ENCODE peak calls at places on chromosomes 13 and 19, in ten cellular contexts. One of them, this sample, is unnamed.

GRCh38 chr19:41621654-41622053 is 5.2 kb downstream of the CEACAM4 start:
- DNase-seq in neuronal stem cell: no peak
- DNase-seq in stimulated activated CD8-positive, alpha-beta memory T cell treated with anti-CD3 and anti-CD28 coated beads, Interleukin-4, amount 100 ng/mL, for 1 hour: no peak
- DNase-seq in CD4-positive, alpha-beta T cell: no peak
- DNase-seq in heart right ventricle: no peak
- DNase-seq in HEK293T: no peak
- DNase-seq in heart left ventricle: no peak
- DNase-seq in DMS79: no peak
- DNase-seq in brain microvascular endothelial cell: no peak
- DNase-seq in CD8-positive, alpha-beta T cell: no peak
- DNase-seq in this sample: no peak

GRCh38 chr19:33773704-33774624 is 22.7 kb upstream of the KCTD15 start:
- DNase-seq in neuronal stem cell: no peak
- DNase-seq in stimulated activated CD8-positive, alpha-beta memory T cell treated with anti-CD3 and anti-CD28 coated beads, Interleukin-4, amount 100 ng/mL, for 1 hour: no peak
- DNase-seq in CD4-positive, alpha-beta T cell: no peak
- DNase-seq in heart right ventricle: no peak
- DNase-seq in HEK293T: no peak
- DNase-seq in heart left ventricle: no peak
- DNase-seq in DMS79: no peak
- DNase-seq in brain microvascular endothelial cell: no peak
- DNase-seq in CD8-positive, alpha-beta T cell: no peak
- DNase-seq in this sample: no peak

GRCh38 chr13:113161433-113161832 is 3.0 kb downstream of the PROZ start:
- DNase-seq in neuronal stem cell: no peak
- DNase-seq in stimulated activated CD8-positive, alpha-beta memory T cell treated with anti-CD3 and anti-CD28 coated beads, Interleukin-4, amount 100 ng/mL, for 1 hour: no peak
- DNase-seq in CD4-positive, alpha-beta T cell: no peak
- DNase-seq in heart right ventricle: no peak
- DNase-seq in HEK293T: no peak
- DNase-seq in heart left ventricle: no peak
- DNase-seq in DMS79: no peak
- DNase-seq in brain microvascular endothelial cell: no peak
- DNase-seq in CD8-positive, alpha-beta T cell: no peak
- DNase-seq in this sample: no peak

GRCh38 chr13:99903140-99903539 is 68.4 kb downstream of the ZIC5 start:
- DNase-seq in neuronal stem cell: no peak
- DNase-seq in stimulated activated CD8-positive, alpha-beta memory T cell treated with anti-CD3 and anti-CD28 coated beads, Interleukin-4, amount 100 ng/mL, for 1 hour: no peak
- DNase-seq in CD4-positive, alpha-beta T cell: no peak
- DNase-seq in heart right ventricle: no peak
- DNase-seq in HEK293T: no peak
- DNase-seq in heart left ventricle: no peak
- DNase-seq in DMS79: no peak
- DNase-seq in brain microvascular endothelial cell: no peak
- DNase-seq in CD8-positive, alpha-beta T cell: no peak
- DNase-seq in this sample: no peak

GRCh38 chr19:45144431-45145269 is 16.1 kb downstream of the NKPD1 start:
- DNase-seq in neuronal stem cell: no peak
- DNase-seq in stimulated activated CD8-positive, alpha-beta memory T cell treated with anti-CD3 and anti-CD28 coated beads, Interleukin-4, amount 100 ng/mL, for 1 hour: no peak
- DNase-seq in CD4-positive, alpha-beta T cell: no peak
- DNase-seq in heart right ventricle: no peak
- DNase-seq in HEK293T: no peak
- DNase-seq in heart left ventricle: no peak
- DNase-seq in DMS79: no peak
- DNase-seq in brain microvascular endothelial cell: no peak
- DNase-seq in CD8-positive, alpha-beta T cell: no peak
- DNase-seq in this sample: no peak

GRCh38 chr13:51760592-51760991 is 43.4 kb downstream of the DHRS12 start:
- DNase-seq in neuronal stem cell: no peak
- DNase-seq in stimulated activated CD8-positive, alpha-beta memory T cell treated with anti-CD3 and anti-CD28 coated beads, Interleukin-4, amount 100 ng/mL, for 1 hour: no peak
- DNase-seq in CD4-positive, alpha-beta T cell: no peak
- DNase-seq in heart right ventricle: no peak
- DNase-seq in HEK293T: no peak
- DNase-seq in heart left ventricle: no peak
- DNase-seq in DMS79: no peak
- DNase-seq in brain microvascular endothelial cell: no peak
- DNase-seq in CD8-positive, alpha-beta T cell: no peak
- DNase-seq in this sample: no peak

GRCh38 chr19:34364830-34365462 is at the start of gene GPI:
- DNase-seq in neuronal stem cell: no peak
- DNase-seq in stimulated activated CD8-positive, alpha-beta memory T cell treated with anti-CD3 and anti-CD28 coated beads, Interleukin-4, amount 100 ng/mL, for 1 hour: peak
- DNase-seq in CD4-positive, alpha-beta T cell: peak
- DNase-seq in heart right ventricle: peak
- DNase-seq in HEK293T: peak
- DNase-seq in heart left ventricle: peak
- DNase-seq in DMS79: peak
- DNase-seq in brain microvascular endothelial cell: no peak
- DNase-seq in CD8-positive, alpha-beta T cell: peak
- DNase-seq in this sample: peak

GRCh38 chr19:16015805-16016173 is 60.5 kb upstream of the TPM4 start:
- DNase-seq in neuronal stem cell: no peak
- DNase-seq in stimulated activated CD8-positive, alpha-beta memory T cell treated with anti-CD3 and anti-CD28 coated beads, Interleukin-4, amount 100 ng/mL, for 1 hour: no peak
- DNase-seq in CD4-positive, alpha-beta T cell: no peak
- DNase-seq in heart right ventricle: no peak
- DNase-seq in HEK293T: no peak
- DNase-seq in heart left ventricle: peak
- DNase-seq in DMS79: no peak
- DNase-seq in brain microvascular endothelial cell: no peak
- DNase-seq in CD8-positive, alpha-beta T cell: no peak
- DNase-seq in this sample: no peak

GRCh38 chr19:41882568-41883462 is at the start of gene ARHGEF1:
- DNase-seq in neuronal stem cell: no peak
- DNase-seq in stimulated activated CD8-positive, alpha-beta memory T cell treated with anti-CD3 and anti-CD28 coated beads, Interleukin-4, amount 100 ng/mL, for 1 hour: no peak
- DNase-seq in CD4-positive, alpha-beta T cell: peak
- DNase-seq in heart right ventricle: peak
- DNase-seq in HEK293T: no peak
- DNase-seq in heart left ventricle: peak
- DNase-seq in DMS79: no peak
- DNase-seq in brain microvascular endothelial cell: no peak
- DNase-seq in CD8-positive, alpha-beta T cell: peak
- DNase-seq in this sample: peak

This sample was measured in HAP-1.